ENCODE peak calls at places on chromosomes 12 and 14, in four cellular contexts. U is fibroblast of lung, D is mammary epithelial cell, V is PC-3. T is an unnamed sample.

GRCh38 chr14:70988452-70988851 is 81.2 kb downstream of the PCNX1 start:
- DNase-seq in U (peak), D (no peak), V (peak), T (no peak)

GRCh38 chr12:47721431-47721973 is 3.8 kb downstream of the ENDOU start:
- DNase-seq in U (no peak), D (no peak), V (no peak), T (no peak)

GRCh38 chr12:50201987-50202521 is 34.9 kb upstream of the CERS5 start:
- DNase-seq in U (peak), D (peak), V (peak), T (peak)

GRCh38 chr14:68157971-68158371 is 338.4 kb downstream of the RAD51B start:
- DNase-seq in U (no peak), D (peak), V (peak), T (no peak)

GRCh38 chr12:97288526-97288925 is 174.1 kb upstream of the RMST start:
- DNase-seq in U (no peak), D (no peak), V (no peak), T (no peak)

GRCh38 chr14:86654558-86655184 is 1124.7 kb downstream of the FLRT2 start:
- DNase-seq in U (peak), D (peak), V (peak), T (no peak)

GRCh38 chr12:19671695-19672094 is 232.4 kb downstream of the AEBP2 start:
- DNase-seq in U (no peak), D (no peak), V (no peak), T (no peak)

GRCh38 chr14:90139199-90139598 is 77.4 kb downstream of the KCNK13 start:
- DNase-seq in U (no peak), D (no peak), V (no peak), T (no peak)

GRCh38 chr14:92644601-92645515 is 103.6 kb downstream of the LGMN start:
- DNase-seq in U (no peak), D (no peak), V (peak), T (no peak)

GRCh38 chr12:10031318-10031717 is 836 bp downstream of the CLEC9A start:
- DNase-seq in U (peak), D (no peak), V (no peak), T (no peak)

GRCh38 chr14:87617079-87617478 is 375.9 kb downstream of the GALC start:
- DNase-seq in U (no peak), D (no peak), V (no peak), T (no peak)

GRCh38 chr14:56794088-56794556 is 16.2 kb downstream of the OTX2 start:
- DNase-seq in U (no peak), D (no peak), V (no peak), T (no peak)

GRCh38 chr12:4177257-4177656 is 96.3 kb upstream of the CCND2 start:
- DNase-seq in U (no peak), D (no peak), V (no peak), T (no peak)

GRCh38 chr14:29637406-29637805 is 290.2 kb downstream of the PRKD1 start:
- DNase-seq in U (peak), D (no peak), V (peak), T (no peak)

GRCh38 chr14:79417961-79418360 is 793.3 kb downstream of the DIO2 start:
- DNase-seq in U (peak), D (no peak), V (no peak), T (no peak)

GRCh38 chr12:6917491-6918231 is 3.3 kb downstream of the ENO2 start:
- DNase-seq in U (peak), D (no peak), V (no peak), T (no peak)

GRCh38 chr14:101369916-101370592 is 191.2 kb upstream of the DIO3 start:
- DNase-seq in U (no peak), D (no peak), V (no peak), T (no peak)

GRCh38 chr12:124030008-124030407 is 57.0 kb downstream of the ZNF664 start:
- DNase-seq in U (no peak), D (no peak), V (no peak), T (no peak)

GRCh38 chr14:100838493-100839440 is 12.8 kb downstream of the MEG3 start:
- DNase-seq in U (peak), D (no peak), V (no peak), T (no peak)

GRCh38 chr12:51391047-51391837 is at the start of gene GALNT6:
- DNase-seq in U (no peak), D (peak), V (peak), T (no peak)

DNA sequence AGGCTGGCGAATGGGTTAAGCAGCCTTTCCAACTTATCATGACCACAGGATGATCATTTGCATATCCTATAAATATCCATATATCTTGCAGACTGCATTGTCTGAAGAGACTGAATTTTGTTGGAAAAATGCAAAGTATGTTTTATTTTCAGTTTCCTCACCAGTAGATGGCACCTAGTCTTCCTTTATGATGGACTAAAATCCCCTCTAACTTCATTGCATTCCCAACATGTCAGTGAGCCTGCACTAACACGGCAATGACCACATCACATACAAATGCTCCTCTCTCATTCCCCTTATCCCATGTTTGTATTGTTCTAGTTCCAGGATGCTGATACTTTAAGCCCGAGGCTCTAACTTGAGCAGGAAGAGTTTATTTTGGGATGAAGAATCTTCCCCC is 24.7 kb upstream of the MYBPC1 start:
- DNase-seq in U (peak), D (peak), V (peak), T (no peak)
- TF ChIP-seq CTCF in U (peak), D (peak), V (peak), T (no peak)

DNA sequence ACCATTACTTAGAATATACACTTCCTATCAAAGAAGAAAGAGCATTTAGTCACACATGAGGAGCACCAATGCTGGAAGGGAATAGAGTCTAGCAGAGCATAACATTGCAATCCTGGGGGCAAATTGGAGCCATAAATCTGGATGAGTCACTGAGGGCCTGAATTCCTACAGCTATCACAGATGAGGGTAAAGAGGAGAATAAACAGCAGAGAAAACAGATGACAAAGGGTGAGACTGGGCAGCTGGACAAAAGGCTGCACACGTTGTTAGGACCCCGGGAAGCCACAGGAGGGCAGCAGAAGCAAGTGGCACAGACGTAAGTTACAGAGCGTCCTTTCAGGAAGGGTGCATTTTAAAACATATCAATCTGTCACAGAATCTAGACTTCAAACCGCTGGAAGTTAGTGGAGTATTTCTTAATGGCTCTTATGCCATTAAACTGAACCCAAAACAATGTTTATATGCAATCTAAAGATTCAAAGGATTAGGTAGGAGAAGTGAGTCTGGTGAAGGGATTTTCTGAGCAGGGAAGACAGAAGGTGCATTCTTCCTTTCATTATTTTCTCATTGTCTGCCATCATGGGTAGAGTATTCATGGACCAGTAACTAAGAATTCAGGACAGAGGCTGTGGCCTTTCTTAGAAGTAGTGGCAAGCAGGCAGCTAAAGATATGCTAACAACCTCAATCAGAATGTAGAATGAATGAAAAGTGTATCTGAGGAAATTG is 159.8 kb upstream of the DAAM1 start:
- DNase-seq in U (peak), D (peak), V (peak), T (no peak)
- H3K4me2 ChIP-seq in U (peak), D (peak), V (peak), T (no peak)

DNA sequence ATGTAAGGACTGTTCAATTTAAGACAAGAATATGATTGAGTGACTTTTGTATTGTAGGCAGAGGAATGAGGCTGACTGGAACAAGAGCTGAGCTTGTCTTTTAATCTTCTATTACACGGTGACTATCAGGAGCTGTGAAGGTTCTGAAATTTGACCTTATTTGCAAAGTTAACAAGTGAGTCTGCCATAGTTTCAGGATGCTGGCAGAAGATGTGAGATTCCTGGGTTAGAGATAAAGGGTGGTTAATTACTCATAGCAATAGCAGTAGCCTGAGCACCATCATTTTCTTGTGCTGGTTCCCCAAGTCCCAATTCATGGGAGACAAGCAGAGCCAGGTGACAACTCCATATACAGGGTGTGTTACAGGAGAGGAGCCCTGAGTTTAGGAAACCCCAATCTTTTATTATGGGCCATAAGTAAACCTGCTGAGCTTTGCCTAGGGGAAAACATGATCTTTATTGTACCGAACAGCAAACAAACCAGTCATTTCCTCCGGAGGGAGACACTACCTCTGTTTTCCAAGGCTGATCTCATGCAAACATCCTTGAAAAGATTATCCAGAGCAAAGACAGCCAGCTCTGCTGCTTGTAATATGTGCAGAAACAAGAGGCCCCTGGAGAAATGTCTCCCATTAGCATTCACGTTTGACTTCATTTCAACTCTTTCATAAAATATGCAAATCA is 51.7 kb upstream of the DDX11 start:
- DNase-seq in U (peak), D (no peak), V (peak), T (no peak)
- TF ChIP-seq CTCF in U (peak), D (no peak), V (peak), T (no peak)

GRCh38 chr14:104934380-104934733 is 9.7 kb downstream of the PLD4 start:
- DNase-seq in U (no peak), D (no peak), V (no peak), T (no peak)
- H3K4me2 ChIP-seq in U (peak), D (no peak), V (peak), T (no peak)

DNA sequence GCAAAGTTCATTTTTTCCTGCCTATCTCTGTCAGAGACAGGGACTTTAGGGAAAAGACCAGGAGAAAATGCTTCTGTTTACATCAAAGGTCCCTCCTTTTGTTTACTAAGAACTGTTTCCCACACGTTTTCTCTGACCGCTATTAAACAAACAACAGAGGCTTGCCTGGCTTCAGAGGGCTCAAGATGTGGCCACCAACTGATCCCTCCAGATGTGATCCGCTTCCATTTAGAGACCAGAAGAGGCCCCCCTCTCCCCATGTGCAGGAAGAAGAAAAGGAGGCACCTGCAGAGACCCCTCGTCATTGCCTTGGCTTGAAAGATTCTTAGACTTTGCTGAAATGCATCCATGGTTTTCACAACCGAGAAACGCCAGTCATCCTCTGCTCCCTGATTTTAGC is 217.9 kb upstream of the PWP1 start:
- DNase-seq in U (no peak), D (no peak), V (no peak), T (no peak)
- TF ChIP-seq CTCF in U (no peak), D (no peak), V (no peak), T (no peak)

DNA sequence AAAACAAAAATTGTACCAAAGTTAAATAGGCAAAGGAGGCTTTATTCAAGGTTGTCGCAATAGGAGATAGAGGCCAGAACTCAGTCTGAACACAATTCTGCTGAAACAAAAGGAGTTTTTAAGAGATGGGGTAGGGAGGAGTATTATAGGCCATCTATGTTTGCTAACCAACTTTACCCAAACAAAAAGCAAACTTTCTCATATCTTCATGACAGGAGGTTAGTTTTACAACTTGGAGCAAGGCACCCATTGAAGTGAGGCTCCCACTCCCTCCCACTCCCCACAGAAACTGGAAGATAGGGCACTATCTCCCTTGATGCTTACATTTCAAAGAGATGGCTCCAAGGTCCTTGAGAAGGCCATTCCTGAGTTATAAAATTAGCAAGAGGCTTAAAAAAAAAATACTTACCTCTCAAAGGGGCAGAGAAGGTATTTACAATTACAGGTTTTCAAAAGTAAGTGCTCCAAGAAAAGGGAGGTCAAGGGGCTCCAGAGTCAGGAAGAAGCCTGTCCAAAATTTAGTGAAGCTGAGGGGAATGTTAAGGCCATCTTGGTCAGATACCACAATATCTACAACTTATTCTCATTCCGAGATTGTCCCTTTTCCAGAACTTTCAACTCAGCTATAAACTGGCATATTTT is 84.4 kb upstream of the DHRS4 start:
- DNase-seq in U (no peak), D (no peak), V (no peak), T (no peak)
- H3K4me2 ChIP-seq in U (no peak), D (no peak), V (no peak), T (no peak)

GRCh38 chr12:116698554-116698953 is 39.3 kb downstream of the SPRING1 start:
- DNase-seq in U (no peak), D (no peak), V (no peak), T (no peak)

GRCh38 chr12:116695464-116695725 is 42.5 kb downstream of the SPRING1 start:
- DNase-seq in U (no peak), D (no peak), V (no peak), T (no peak)

GRCh38 chr12:116698131-116698495 is 39.8 kb downstream of the SPRING1 start:
- DNase-seq in U (no peak), D (no peak), V (peak), T (no peak)

GRCh38 chr12:116700066-116700465 is 37.8 kb downstream of the SPRING1 start:
- DNase-seq in U (no peak), D (no peak), V (no peak), T (no peak)

DNA sequence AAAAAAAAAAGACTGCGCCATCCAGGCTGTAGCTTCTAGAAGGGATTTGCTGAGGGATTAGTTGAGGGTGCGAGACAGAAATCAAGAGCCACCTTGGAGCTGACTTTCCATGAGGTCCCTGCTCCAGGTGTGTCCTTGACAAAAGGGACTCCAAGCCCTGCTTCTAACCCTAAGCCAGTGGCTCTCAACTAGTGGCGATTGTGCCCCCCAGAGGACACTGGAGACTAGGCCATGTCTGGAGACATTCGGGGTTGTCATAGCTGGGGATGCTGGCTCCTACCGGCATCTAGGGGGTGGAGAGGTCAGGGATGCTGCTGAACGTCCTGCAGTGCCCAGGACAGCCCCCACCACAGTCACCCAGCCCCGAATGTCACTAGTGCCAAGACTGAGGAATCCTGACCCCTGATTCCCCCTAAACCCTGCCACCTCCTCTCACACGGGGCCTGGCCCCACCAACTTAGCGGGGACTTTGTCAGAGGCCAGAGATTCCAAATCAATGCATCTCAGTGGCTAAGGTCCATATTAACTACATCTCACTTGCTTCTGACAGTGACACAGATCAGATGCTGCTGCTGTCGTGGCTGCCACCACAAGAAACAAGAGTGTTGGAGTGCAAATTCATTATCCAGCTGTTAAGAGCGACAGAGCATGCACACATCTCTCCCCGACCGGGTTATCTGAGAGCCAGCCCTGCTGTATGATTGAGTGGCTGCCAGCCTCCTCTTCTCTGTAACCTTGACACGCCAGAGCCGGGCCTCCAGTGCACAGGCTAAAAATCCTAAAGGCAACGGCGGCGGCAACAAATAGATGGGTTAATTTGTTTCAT is 40.4 kb downstream of the SPRING1 start:
- DNase-seq in U (no peak), D (no peak), V (peak), T (no peak)
- TF ChIP-seq CTCF in U (peak), D (peak), V (peak), T (peak)

GRCh38 chr12:89694542-89694941 is 14.1 kb downstream of the ATP2B1 start:
- DNase-seq in U (no peak), D (no peak), V (no peak), T (no peak)

GRCh38 chr12:89693639-89694202 is 14.9 kb downstream of the ATP2B1 start:
- DNase-seq in U (peak), D (no peak), V (no peak), T (no peak)

GRCh38 chr12:89697256-89697655 is 11.4 kb downstream of the ATP2B1 start:
- DNase-seq in U (no peak), D (no peak), V (no peak), T (no peak)

GRCh38 chr12:89695830-89696229 is 12.8 kb downstream of the ATP2B1 start:
- DNase-seq in U (no peak), D (no peak), V (no peak), T (no peak)

DNA sequence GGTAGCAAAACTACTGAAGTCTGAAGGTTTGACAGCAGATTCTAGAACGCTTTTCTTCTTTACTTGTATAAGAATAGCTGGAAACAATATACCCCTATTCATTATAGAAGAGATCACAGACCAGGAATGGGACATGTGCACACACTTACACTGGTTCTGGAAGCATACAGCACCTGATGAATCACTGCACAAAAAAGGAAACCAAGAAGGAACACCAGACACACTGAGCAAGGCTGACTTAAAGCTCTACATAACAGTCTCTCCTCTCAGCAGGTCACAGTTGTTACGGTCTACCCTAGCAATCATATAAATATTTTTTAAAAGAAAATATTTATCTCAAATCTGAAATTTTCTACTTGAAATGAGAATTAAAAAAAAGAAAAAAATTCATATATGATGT is 13.5 kb downstream of the ATP2B1 start:
- DNase-seq in U (peak), D (peak), V (no peak), T (no peak)
- H3K4me2 ChIP-seq in U (no peak), D (peak), V (no peak), T (peak)